ENCODE peak calls at places on chromosomes 4 and X, in six cellular contexts. A is trophoblast cell, F is stomach, W is right cardiac atrium, R is choroid plexus epithelial cell, H is upper lobe of left lung. G is an unnamed sample.

GRCh38 chr4:7945709-7946380 is 6.2 kb upstream of the AFAP1 start:
- DNase-seq in F (no peak), H (no peak), A (no peak), W (peak; percentile 52), R (no peak), G (no peak)

GRCh38 chrX:102720237-102721168 is at the start of gene GPRASP3:
- DNase-seq in H (peak; percentile 84), W (peak; percentile 91), F (peak; percentile 78), R (peak; percentile 82), A (peak; percentile 64), G (peak; percentile 77)

GRCh38 chrX:12301288-12301687 is 163.0 kb downstream of the FRMPD4 start:
- DNase-seq in F (no peak), A (no peak), W (no peak), H (no peak), R (no peak), G (no peak)

GRCh38 chr4:7817877-7818675 is 121.6 kb downstream of the AFAP1 start:
- DNase-seq in R (no peak), H (no peak), W (peak; percentile 74), A (no peak), F (no peak), G (peak; percentile 56)

GRCh38 chrX:151974336-151975227 is at the start of gene GABRE:
- DNase-seq in R (peak; percentile 35), W (peak; percentile 85), H (peak; percentile 38), F (peak; percentile 28), A (peak; percentile 46), G (peak; percentile 77)

GRCh38 chrX:107775734-107776511 is at the start of gene TSC22D3:
- DNase-seq in W (peak; percentile 90), F (peak; percentile 83), A (peak; percentile 36), R (peak; percentile 66), H (peak; percentile 89), G (peak; percentile 76)

GRCh38 chrX:1487401-1487800 is 34.7 kb upstream of the ASMTL start:
- DNase-seq in A (no peak), F (no peak), H (no peak), R (no peak), W (no peak), G (no peak)

GRCh38 chr4:176526704-176527103 is 206.9 kb downstream of the SPCS3 start:
- DNase-seq in H (no peak), F (no peak), A (no peak), W (no peak), R (no peak), G (no peak)

GRCh38 chr4:88033309-88033708 is 25.9 kb downstream of the PKD2 start:
- DNase-seq in H (no peak), W (no peak), R (peak; percentile 84), F (peak; percentile 31), A (peak; percentile 86), G (no peak)

GRCh38 chrX:3962511-3963350 is 249.3 kb upstream of the PRKX start:
- DNase-seq in R (peak; percentile 30), H (no peak), A (peak; percentile 62), F (no peak), W (no peak), G (no peak)

GRCh38 chrX:38327007-38327774 is at the start of gene RPGR:
- DNase-seq in R (peak; percentile 96), W (peak; percentile 98), H (peak; percentile 95), F (peak; percentile 93), A (peak; percentile 91), G (peak; percentile 92)

GRCh38 chr4:141078871-141079270 is 54.4 kb downstream of the RNF150 start:
- DNase-seq in R (peak; percentile 25), W (no peak), F (no peak), A (no peak), H (no peak), G (no peak)

GRCh38 chr4:15753786-15754185 is 24.3 kb upstream of the CD38 start:
- DNase-seq in A (no peak), W (peak; percentile 83), F (no peak), H (no peak), R (peak; percentile 55), G (peak; percentile 87)

GRCh38 chr4:35106091-35106734 is 1138.1 kb downstream of the ARAP2 start:
- DNase-seq in R (no peak), W (no peak), A (no peak), F (no peak), H (no peak), G (no peak)

GRCh38 chr4:148293571-148293970 is 148.6 kb downstream of the NR3C2 start:
- DNase-seq in W (no peak), F (no peak), H (no peak), A (no peak), R (no peak), G (no peak)

GRCh38 chr4:123741906-123742305 is 345.3 kb downstream of the SPRY1 start:
- DNase-seq in A (no peak), R (peak; percentile 74), F (no peak), W (no peak), H (no peak), G (no peak)

GRCh38 chr4:26766142-26766541 is 94.5 kb upstream of the STIM2 start:
- DNase-seq in W (no peak), H (peak; percentile 39), R (no peak), A (no peak), F (no peak), G (no peak)

GRCh38 chr4:23320881-23321612 is 568.8 kb downstream of the PPARGC1A start:
- DNase-seq in F (no peak), R (no peak), H (no peak), A (no peak), W (no peak), G (no peak)

GRCh38 chrX:19360903-19361302 is 17.2 kb downstream of the PDHA1 start:
- DNase-seq in F (peak; percentile 14), R (no peak), A (no peak), H (no peak), W (no peak), G (no peak)

GRCh38 chr4:35124116-35124515 is 1120.2 kb downstream of the ARAP2 start:
- DNase-seq in W (no peak), R (peak; percentile 11), H (no peak), F (no peak), A (peak; percentile 72), G (no peak)

GRCh38 chr4:6641164-6641970 is 882 bp downstream of the MRFAP1 start:
- DNase-seq in H (peak; percentile 57), W (peak; percentile 74), F (peak; percentile 40), A (peak; percentile 42), R (peak; percentile 56), G (no peak)

GRCh38 chr4:99763635-99764101 is 53.0 kb upstream of the DAPP1 start:
- DNase-seq in F (no peak), H (peak; percentile 44), W (no peak), R (peak; percentile 67), A (peak; percentile 64), G (no peak)

GRCh38 chr4:114361249-114361648 is 237.4 kb upstream of the UGT8 start:
- DNase-seq in W (no peak), A (no peak), H (no peak), F (no peak), R (no peak), G (no peak)

GRCh38 chr4:61376301-61376700 is 176.2 kb downstream of the ADGRL3 start:
- DNase-seq in F (no peak), H (no peak), A (no peak), R (peak; percentile 51), W (no peak), G (no peak)

GRCh38 chrX:153697924-153698865 is 10.5 kb downstream of the SLC6A8 start:
- DNase-seq in H (no peak), R (no peak), F (no peak), W (peak; percentile 26), A (no peak), G (no peak)

GRCh38 chrX:111047575-111047974 is 48.4 kb upstream of the PAK3 start:
- DNase-seq in H (no peak), F (no peak), A (no peak), R (no peak), W (no peak), G (no peak)

GRCh38 chr4:84177831-84178230 is 321.3 kb downstream of the NKX6-1 start:
- DNase-seq in F (no peak), H (no peak), A (no peak), W (no peak), R (no peak), G (no peak)

GRCh38 chr4:119152741-119153140 is 17.1 kb downstream of the MYOZ2 start:
- DNase-seq in R (no peak), H (no peak), W (no peak), F (no peak), A (no peak), G (no peak)

GRCh38 chrX:138754861-138755260 is 43.3 kb upstream of the FGF13 start:
- DNase-seq in A (no peak), F (no peak), W (no peak), R (no peak), H (no peak), G (no peak)

GRCh38 chr4:184534511-184535391 is 60.4 kb upstream of the IRF2 start:
- DNase-seq in H (no peak), A (peak; percentile 79), F (no peak), W (no peak), R (peak; percentile 90), G (no peak)

DNA sequence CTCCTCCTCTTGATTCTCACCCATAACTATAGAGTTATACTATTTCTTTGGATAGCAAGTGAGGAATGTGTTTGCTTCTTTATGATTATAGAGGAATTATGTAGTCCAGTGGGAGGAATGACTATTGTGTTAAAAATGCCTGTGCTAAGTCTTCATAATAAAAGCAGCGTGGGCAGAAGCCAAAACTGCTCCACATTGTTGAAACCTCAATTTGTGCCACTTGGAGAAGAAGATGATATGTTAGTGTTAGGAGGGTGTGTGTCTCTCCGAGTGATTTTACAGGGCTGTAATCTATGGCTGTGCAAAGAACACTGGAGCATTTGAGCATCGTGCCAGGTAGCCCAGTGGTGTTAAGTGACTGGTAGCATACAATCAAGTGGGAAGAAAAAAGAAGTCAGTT is 74.3 kb downstream of the FRAS1 start:
- DNase-seq in A (no peak), W (no peak), R (no peak), F (no peak), H (no peak), G (no peak)
- H3K4me3 ChIP-seq in A (no peak overlapping the region), W (no peak overlapping the region), R (no peak overlapping the region), F (no peak overlapping the region), H (no peak overlapping the region), G (no peak overlapping the region)

GRCh38 chr4:11876104-11876503 is 447.4 kb upstream of the HS3ST1 start:
- DNase-seq in W (no peak), R (no peak), H (no peak), A (no peak), F (no peak), G (no peak)
- H3K4me3 ChIP-seq in W (no peak overlapping the region), R (no peak overlapping the region), H (no peak overlapping the region), A (no peak overlapping the region), F (no peak overlapping the region), G (no peak overlapping the region)

DNA sequence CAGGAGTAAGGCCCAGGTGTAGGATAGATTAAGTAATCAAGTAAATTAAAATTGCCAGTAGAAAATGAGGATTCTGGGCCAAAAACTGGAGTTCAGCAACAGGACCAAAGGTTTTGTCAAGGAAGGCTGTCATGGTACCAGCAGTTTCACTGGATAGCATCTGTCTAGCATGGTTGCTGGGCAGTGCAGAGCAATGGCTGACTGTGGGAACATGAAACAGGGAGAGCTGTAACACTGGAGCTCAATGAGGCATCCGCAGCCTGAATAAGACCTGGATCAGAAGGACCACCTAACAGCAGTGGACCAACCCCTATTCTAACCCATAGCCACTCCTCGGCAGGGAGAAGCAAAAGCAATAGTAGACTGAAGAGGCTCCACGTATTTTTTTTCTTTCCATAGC is 132.4 kb downstream of the ATOH1 start:
- DNase-seq in F (no peak), R (no peak), W (no peak), A (peak; percentile 1), H (no peak), G (no peak)
- H3K4me3 ChIP-seq in F (no peak overlapping the region), R (no peak overlapping the region), W (no peak overlapping the region), A (no peak overlapping the region), H (no peak overlapping the region), G (no peak overlapping the region)

GRCh38 chrX:119234931-119235555 is 1.0 kb upstream of the PGRMC1 start:
- DNase-seq in F (no peak), W (no peak), A (no peak), H (no peak), R (peak; percentile 3), G (peak; percentile 8)
- H3K4me3 ChIP-seq in F (no peak overlapping the region), W (no peak overlapping the region), A (no peak overlapping the region), H (no peak overlapping the region), R (no peak overlapping the region), G (no peak overlapping the region)